ENCODE peak calls at places on chromosome 3, in seven cellular contexts. H, I, T, A, G, V and Q are unnamed samples.

GRCh38 chr3:155572085-155572484 is 172.8 kb downstream of the PLCH1 start:
- DNase-seq in H (no peak), I (no peak), T (peak; percentile 17), A (no peak), G (no peak), V (no peak), Q (no peak)

GRCh38 chr3:111541911-111542483 is at the start of gene CD96:
- DNase-seq in H (peak; percentile 65), I (no peak), T (no peak), A (peak; percentile 27), G (no peak), V (no peak), Q (no peak)

GRCh38 chr3:56792201-56792600 is 9.5 kb downstream of the ARHGEF3 start:
- DNase-seq in H (no peak), I (no peak), T (no peak), A (no peak), G (no peak), V (no peak), Q (no peak)

GRCh38 chr3:154464440-154465148 is 34.6 kb upstream of the GPR149 start:
- DNase-seq in H (no peak), I (no peak), T (no peak), A (no peak), G (no peak), V (no peak), Q (peak; percentile 50)

GRCh38 chr3:191301017-191301416 is 28.2 kb upstream of the CCDC50 start:
- DNase-seq in H (no peak), I (no peak), T (no peak), A (no peak), G (no peak), V (no peak), Q (no peak)

GRCh38 chr3:146313411-146314111 is 62.7 kb upstream of the PLSCR4 start:
- DNase-seq in H (peak; percentile 90), I (no peak), T (peak; percentile 64), A (no peak), G (no peak), V (no peak), Q (no peak)

GRCh38 chr3:43073836-43074220 is 32.1 kb downstream of the POMGNT2 start:
- DNase-seq in H (no peak), I (no peak), T (no peak), A (no peak), G (no peak), V (no peak), Q (no peak)

GRCh38 chr3:98086873-98087272 is at the start of gene OR5AC2:
- DNase-seq in H (no peak), I (no peak), T (no peak), A (no peak), G (no peak), V (no peak), Q (no peak)

GRCh38 chr3:49867871-49868321 is 1.8 kb downstream of the CAMKV start:
- DNase-seq in H (peak; percentile 44), I (no peak), T (peak; percentile 25), A (no peak), G (no peak), V (peak; percentile 92), Q (no peak)

GRCh38 chr3:58488962-58489361 is 2.9 kb upstream of the KCTD6 start:
- DNase-seq in H (no peak), I (no peak), T (no peak), A (no peak), G (no peak), V (no peak), Q (no peak)

GRCh38 chr3:58484722-58485069 is 7.2 kb upstream of the KCTD6 start:
- DNase-seq in H (no peak), I (no peak), T (no peak), A (no peak), G (no peak), V (no peak), Q (no peak)

GRCh38 chr3:58486036-58486435 is 5.9 kb upstream of the KCTD6 start:
- DNase-seq in H (no peak), I (no peak), T (no peak), A (no peak), G (no peak), V (no peak), Q (no peak)

GRCh38 chr3:58484049-58484721 is 7.7 kb upstream of the KCTD6 start:
- DNase-seq in H (no peak), I (no peak), T (no peak), A (no peak), G (no peak), V (no peak), Q (no peak)

GRCh38 chr3:58487140-58487886 is 4.6 kb upstream of the KCTD6 start:
- DNase-seq in H (peak; percentile 62), I (no peak), T (peak; percentile 31), A (no peak), G (peak; percentile 19), V (no peak), Q (peak; percentile 14)
- H3K27ac ChIP-seq in H (peak overlapping the region; percentile 31), I (no peak overlapping the region), T (peak overlapping the region; percentile 78), A (no peak overlapping the region), G (no peak overlapping the region), V (no peak overlapping the region), Q (peak overlapping the region; percentile 48)

DNA sequence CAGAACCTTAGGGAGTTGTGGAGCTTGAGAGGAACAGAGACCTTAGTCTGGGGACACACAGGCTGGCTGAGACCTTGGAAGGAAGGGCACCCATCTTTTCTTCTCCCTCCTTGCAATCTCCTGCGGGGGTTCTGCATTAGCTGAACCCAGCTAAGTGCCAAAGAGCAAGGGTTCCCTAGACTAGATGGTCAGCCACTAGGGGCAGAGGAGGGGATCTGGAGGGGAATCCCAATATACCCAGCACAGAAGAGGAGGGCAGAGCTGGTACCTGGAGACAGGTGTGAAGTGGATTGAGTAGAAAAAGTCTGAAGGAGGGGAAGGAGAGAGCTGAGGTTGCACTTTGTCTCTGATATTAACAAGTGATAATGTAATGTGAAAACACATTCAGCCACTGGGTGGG is 212.8 kb downstream of the ADAMTS9 start:
- DNase-seq in H (no peak), I (no peak), T (no peak), A (no peak), G (no peak), V (no peak), Q (no peak)
- TF ChIP-seq CTCF in H (no peak), I (no peak), T (no peak), A (no peak), G (no peak), V (peak; percentile 20), Q (no peak)

DNA sequence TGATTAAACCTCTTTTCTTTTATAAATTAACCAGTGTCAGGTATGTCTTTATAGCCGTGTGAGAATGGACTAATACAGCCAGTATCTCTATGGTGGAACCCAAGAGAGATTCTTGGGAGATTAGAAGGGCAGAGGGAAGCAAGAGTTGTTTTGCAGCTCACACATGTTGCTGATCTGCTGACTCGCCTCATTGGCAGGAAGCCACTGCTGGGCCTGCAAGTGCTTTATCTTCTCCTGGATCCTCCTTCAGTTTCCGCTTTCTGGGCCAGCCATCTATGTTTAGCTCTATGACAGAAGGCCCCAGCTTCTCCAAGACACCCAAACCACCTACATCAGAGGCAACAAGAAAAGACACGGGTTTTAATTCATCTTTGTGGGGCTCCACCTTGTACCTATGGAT is 23.4 kb upstream of the GALNT15 start:
- DNase-seq in H (peak; percentile 95), I (peak; percentile 29), T (peak; percentile 19), A (no peak), G (peak; percentile 80), V (no peak), Q (no peak)
- H3K27ac ChIP-seq in H (peak overlapping the region; percentile 17), I (peak overlapping the region; percentile 76), T (no peak overlapping the region), A (no peak overlapping the region), G (no peak overlapping the region), V (no peak overlapping the region), Q (no peak overlapping the region)

GRCh38 chr3:95134693-95135375 is 1072.0 kb downstream of the NSUN3 start:
- DNase-seq in H (no peak), I (no peak), T (no peak), A (no peak), G (peak; percentile 6), V (no peak), Q (no peak)
- TF ChIP-seq CTCF in H (no peak), I (no peak), T (no peak), A (no peak), G (no peak), V (no peak), Q (no peak)

GRCh38 chr3:99658274-99658673 is 19.9 kb downstream of the COL8A1 start:
- DNase-seq in H (no peak), I (no peak), T (no peak), A (no peak), G (no peak), V (no peak), Q (no peak)

GRCh38 chr3:99662838-99663570 is 24.6 kb downstream of the COL8A1 start:
- DNase-seq in H (no peak), I (no peak), T (no peak), A (no peak), G (no peak), V (peak; percentile 52), Q (no peak)

GRCh38 chr3:99659032-99659431 is 20.6 kb downstream of the COL8A1 start:
- DNase-seq in H (peak; percentile 100), I (no peak), T (peak; percentile 31), A (no peak), G (no peak), V (no peak), Q (peak; percentile 79)

GRCh38 chr3:99656606-99657005 is 18.2 kb downstream of the COL8A1 start:
- DNase-seq in H (no peak), I (no peak), T (no peak), A (no peak), G (no peak), V (no peak), Q (no peak)

GRCh38 chr3:99659965-99660364 is 21.6 kb downstream of the COL8A1 start:
- DNase-seq in H (no peak), I (no peak), T (no peak), A (no peak), G (no peak), V (no peak), Q (no peak)
- H3K27ac ChIP-seq in H (no peak overlapping the region), I (no peak overlapping the region), T (no peak overlapping the region), A (no peak overlapping the region), G (no peak overlapping the region), V (no peak overlapping the region), Q (no peak overlapping the region)

DNA sequence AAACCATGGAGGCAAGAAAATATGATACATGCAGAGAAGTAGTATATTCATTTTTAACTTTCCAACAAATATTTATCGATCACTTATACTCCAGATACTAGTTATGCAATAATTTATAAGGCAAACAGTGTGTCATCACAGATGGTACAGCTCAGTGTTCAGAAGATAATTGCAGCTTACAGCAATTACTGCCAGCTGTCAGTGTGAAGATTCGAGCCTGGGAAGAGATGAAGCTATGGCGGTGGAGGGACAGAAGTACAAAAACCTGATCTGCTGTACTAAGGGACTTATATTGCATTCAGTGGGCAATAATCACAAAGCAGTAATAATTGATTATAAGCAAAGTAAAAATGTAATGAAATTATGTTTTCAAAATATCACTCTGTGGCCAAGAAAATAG is 170.6 kb upstream of the EPHA3 start:
- DNase-seq in H (no peak), I (no peak), T (no peak), A (no peak), G (no peak), V (no peak), Q (no peak)
- TF ChIP-seq CTCF in H (no peak), I (no peak), T (no peak), A (no peak), G (no peak), V (no peak), Q (no peak)

DNA sequence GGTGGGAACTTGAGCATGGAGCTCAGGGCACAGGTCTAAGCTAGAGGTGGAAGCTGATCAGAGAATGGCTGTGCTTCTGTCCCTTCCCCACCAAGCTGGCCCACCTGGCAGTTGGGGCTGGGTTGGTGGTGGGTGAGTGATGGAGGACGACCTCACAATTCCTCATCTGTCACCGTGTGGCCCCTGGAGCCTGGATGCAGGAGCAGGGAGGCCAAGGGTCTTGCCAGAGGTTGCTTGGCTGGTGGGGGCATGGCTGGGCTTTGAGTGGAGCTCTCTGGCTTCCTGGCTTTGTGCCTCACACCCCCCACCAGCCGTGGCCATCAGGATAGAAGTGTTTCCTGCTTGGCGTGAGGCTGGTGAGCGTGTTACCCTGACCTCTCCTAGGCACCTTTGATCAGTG is 36.0 kb downstream of the FBLN2 start:
- DNase-seq in H (no peak), I (no peak), T (no peak), A (no peak), G (no peak), V (no peak), Q (no peak)
- H3K27ac ChIP-seq in H (no peak overlapping the region), I (no peak overlapping the region), T (no peak overlapping the region), A (no peak overlapping the region), G (no peak overlapping the region), V (no peak overlapping the region), Q (no peak overlapping the region)